ENCODE peak calls at places on chromosomes 4 and X, in five cellular contexts. One of them, this sample, is unnamed.
A peak's percentile ranks its signal among the peaks of the same experiment; 100 is the strongest.

GRCh38 chrX:1453951-1454785 is 1.5 kb upstream of the ASMTL start:
- DNase-seq in Right ventricle myocardium inferior: peak; percentile 91
- DNase-seq in effector CD4-positive, alpha-beta T cell: peak; percentile 87
- DNase-seq in mesenchymal stem cell: peak; percentile 82
- DNase-seq in lower leg skin: peak; percentile 98
- DNase-seq in this sample: no peak

GRCh38 chr4:3321295-3321889 is 28.6 kb downstream of the RGS12 start:
- DNase-seq in Right ventricle myocardium inferior: peak; percentile 84
- DNase-seq in effector CD4-positive, alpha-beta T cell: no peak
- DNase-seq in mesenchymal stem cell: no peak
- DNase-seq in lower leg skin: peak; percentile 84
- DNase-seq in this sample: no peak

GRCh38 chr4:139508581-139509237 is 47.3 kb downstream of the SETD7 start:
- DNase-seq in Right ventricle myocardium inferior: no peak
- DNase-seq in effector CD4-positive, alpha-beta T cell: no peak
- DNase-seq in mesenchymal stem cell: no peak
- DNase-seq in lower leg skin: no peak
- DNase-seq in this sample: no peak

GRCh38 chr4:136643416-136643815 is 888.9 kb downstream of the PCDH18 start:
- DNase-seq in Right ventricle myocardium inferior: no peak
- DNase-seq in effector CD4-positive, alpha-beta T cell: no peak
- DNase-seq in mesenchymal stem cell: no peak
- DNase-seq in lower leg skin: no peak
- DNase-seq in this sample: peak; percentile 57

GRCh38 chr4:147479817-147480216 is 1.1 kb upstream of the EDNRA start:
- DNase-seq in Right ventricle myocardium inferior: no peak
- DNase-seq in effector CD4-positive, alpha-beta T cell: no peak
- DNase-seq in mesenchymal stem cell: peak; percentile 49
- DNase-seq in lower leg skin: no peak
- DNase-seq in this sample: no peak

GRCh38 chr4:185463541-185463940 is 8.0 kb downstream of the CCDC110 start:
- DNase-seq in Right ventricle myocardium inferior: no peak
- DNase-seq in effector CD4-positive, alpha-beta T cell: no peak
- DNase-seq in mesenchymal stem cell: no peak
- DNase-seq in lower leg skin: no peak
- DNase-seq in this sample: no peak

GRCh38 chrX:126886997-126887396 is 67.5 kb downstream of the PRR32 start:
- DNase-seq in Right ventricle myocardium inferior: no peak
- DNase-seq in effector CD4-positive, alpha-beta T cell: no peak
- DNase-seq in mesenchymal stem cell: no peak
- DNase-seq in lower leg skin: no peak
- DNase-seq in this sample: no peak

GRCh38 chr4:477686-478085 is 21.3 kb downstream of the ZNF721 start:
- DNase-seq in Right ventricle myocardium inferior: no peak
- DNase-seq in effector CD4-positive, alpha-beta T cell: no peak
- DNase-seq in mesenchymal stem cell: no peak
- DNase-seq in lower leg skin: no peak
- DNase-seq in this sample: no peak

GRCh38 chrX:130877892-130878321 is 25.1 kb downstream of the ENOX2 start:
- DNase-seq in Right ventricle myocardium inferior: no peak
- DNase-seq in effector CD4-positive, alpha-beta T cell: no peak
- DNase-seq in mesenchymal stem cell: no peak
- DNase-seq in lower leg skin: no peak
- DNase-seq in this sample: no peak

GRCh38 chr4:127224556-127224955 is 408.2 kb upstream of the INTU start:
- DNase-seq in Right ventricle myocardium inferior: no peak
- DNase-seq in effector CD4-positive, alpha-beta T cell: no peak
- DNase-seq in mesenchymal stem cell: no peak
- DNase-seq in lower leg skin: no peak
- DNase-seq in this sample: no peak

GRCh38 chr4:100799767-100800539 is 282.1 kb upstream of the EMCN start:
- DNase-seq in Right ventricle myocardium inferior: no peak
- DNase-seq in effector CD4-positive, alpha-beta T cell: no peak
- DNase-seq in mesenchymal stem cell: no peak
- DNase-seq in lower leg skin: no peak
- DNase-seq in this sample: no peak

GRCh38 chr4:151012836-151013235 is 2.2 kb downstream of the LRBA start:
- DNase-seq in Right ventricle myocardium inferior: no peak
- DNase-seq in effector CD4-positive, alpha-beta T cell: no peak
- DNase-seq in mesenchymal stem cell: no peak
- DNase-seq in lower leg skin: no peak
- DNase-seq in this sample: no peak

GRCh38 chr4:90120037-90120436 is 7.2 kb upstream of the CCSER1 start:
- DNase-seq in Right ventricle myocardium inferior: no peak
- DNase-seq in effector CD4-positive, alpha-beta T cell: no peak
- DNase-seq in mesenchymal stem cell: no peak
- DNase-seq in lower leg skin: no peak
- DNase-seq in this sample: peak; percentile 35

GRCh38 chr4:34432706-34433105 is 1811.6 kb downstream of the ARAP2 start:
- DNase-seq in Right ventricle myocardium inferior: no peak
- DNase-seq in effector CD4-positive, alpha-beta T cell: no peak
- DNase-seq in mesenchymal stem cell: no peak
- DNase-seq in lower leg skin: no peak
- DNase-seq in this sample: no peak

GRCh38 chr4:84718699-84719098 is 135.8 kb downstream of the CDS1 start:
- DNase-seq in Right ventricle myocardium inferior: no peak
- DNase-seq in effector CD4-positive, alpha-beta T cell: no peak
- DNase-seq in mesenchymal stem cell: no peak
- DNase-seq in lower leg skin: no peak
- DNase-seq in this sample: no peak

GRCh38 chrX:48003367-48003757 is 427 bp downstream of the ZNF182 start:
- DNase-seq in Right ventricle myocardium inferior: no peak
- DNase-seq in effector CD4-positive, alpha-beta T cell: no peak
- DNase-seq in mesenchymal stem cell: no peak
- DNase-seq in lower leg skin: no peak
- DNase-seq in this sample: no peak

GRCh38 chrX:49291615-49292337 is 11.7 kb upstream of the GAGE10 start:
- DNase-seq in Right ventricle myocardium inferior: no peak
- DNase-seq in effector CD4-positive, alpha-beta T cell: peak; percentile 58
- DNase-seq in mesenchymal stem cell: peak; percentile 38
- DNase-seq in lower leg skin: peak; percentile 84
- DNase-seq in this sample: peak; percentile 13

GRCh38 chr4:171186700-171187099 is 626.5 kb upstream of the GALNTL6 start:
- DNase-seq in Right ventricle myocardium inferior: no peak
- DNase-seq in effector CD4-positive, alpha-beta T cell: no peak
- DNase-seq in mesenchymal stem cell: no peak
- DNase-seq in lower leg skin: no peak
- DNase-seq in this sample: no peak

GRCh38 chrX:132180929-132181328 is 38.3 kb downstream of the RAP2C start:
- DNase-seq in Right ventricle myocardium inferior: no peak
- DNase-seq in effector CD4-positive, alpha-beta T cell: no peak
- DNase-seq in mesenchymal stem cell: no peak
- DNase-seq in lower leg skin: no peak
- DNase-seq in this sample: no peak

GRCh38 chr4:184649971-184650855 is 675 bp downstream of the PRIMPOL start:
- DNase-seq in Right ventricle myocardium inferior: no peak
- DNase-seq in effector CD4-positive, alpha-beta T cell: no peak
- DNase-seq in mesenchymal stem cell: peak; percentile 69
- DNase-seq in lower leg skin: no peak
- DNase-seq in this sample: peak; percentile 57

GRCh38 chr4:73698217-73698616 is 42.2 kb upstream of the CXCL8 start:
- DNase-seq in Right ventricle myocardium inferior: no peak
- DNase-seq in effector CD4-positive, alpha-beta T cell: no peak
- DNase-seq in mesenchymal stem cell: no peak
- DNase-seq in lower leg skin: no peak
- DNase-seq in this sample: no peak

GRCh38 chrX:52995135-52995973 is 37.0 kb upstream of the FAM156A start:
- DNase-seq in Right ventricle myocardium inferior: peak; percentile 95
- DNase-seq in effector CD4-positive, alpha-beta T cell: peak; percentile 84
- DNase-seq in mesenchymal stem cell: peak; percentile 96
- DNase-seq in lower leg skin: peak; percentile 98
- DNase-seq in this sample: peak; percentile 98

GRCh38 chr4:20684852-20685763 is 15.2 kb upstream of the PACRGL start:
- DNase-seq in Right ventricle myocardium inferior: no peak
- DNase-seq in effector CD4-positive, alpha-beta T cell: no peak
- DNase-seq in mesenchymal stem cell: peak; percentile 40
- DNase-seq in lower leg skin: no peak
- DNase-seq in this sample: peak; percentile 76

GRCh38 chr4:182338059-182338458 is 94.9 kb downstream of the TENM3 start:
- DNase-seq in Right ventricle myocardium inferior: no peak
- DNase-seq in effector CD4-positive, alpha-beta T cell: no peak
- DNase-seq in mesenchymal stem cell: no peak
- DNase-seq in lower leg skin: no peak
- DNase-seq in this sample: no peak

GRCh38 chr4:123113193-123113592 is 190.8 kb upstream of the NUDT6 start:
- DNase-seq in Right ventricle myocardium inferior: no peak
- DNase-seq in effector CD4-positive, alpha-beta T cell: no peak
- DNase-seq in mesenchymal stem cell: peak; percentile 52
- DNase-seq in lower leg skin: no peak
- DNase-seq in this sample: no peak

GRCh38 chr4:110164251-110164650 is 34.2 kb downstream of the ELOVL6 start:
- DNase-seq in Right ventricle myocardium inferior: no peak
- DNase-seq in effector CD4-positive, alpha-beta T cell: no peak
- DNase-seq in mesenchymal stem cell: peak; percentile 65
- DNase-seq in lower leg skin: no peak
- DNase-seq in this sample: no peak

GRCh38 chrX:19740744-19741143 is 146.7 kb downstream of the SH3KBP1 start:
- DNase-seq in Right ventricle myocardium inferior: no peak
- DNase-seq in effector CD4-positive, alpha-beta T cell: no peak
- DNase-seq in mesenchymal stem cell: no peak
- DNase-seq in lower leg skin: no peak
- DNase-seq in this sample: no peak

GRCh38 chr4:26736621-26737020 is 124.0 kb upstream of the STIM2 start:
- DNase-seq in Right ventricle myocardium inferior: no peak
- DNase-seq in effector CD4-positive, alpha-beta T cell: no peak
- DNase-seq in mesenchymal stem cell: peak; percentile 53
- DNase-seq in lower leg skin: no peak
- DNase-seq in this sample: no peak

GRCh38 chr4:103091601-103092223 is 7.9 kb downstream of the BDH2 start:
- DNase-seq in Right ventricle myocardium inferior: no peak
- DNase-seq in effector CD4-positive, alpha-beta T cell: peak; percentile 22
- DNase-seq in mesenchymal stem cell: peak; percentile 74
- DNase-seq in lower leg skin: no peak
- DNase-seq in this sample: peak; percentile 68

GRCh38 chr4:145881991-145882390 is 56.6 kb downstream of the ZNF827 start:
- DNase-seq in Right ventricle myocardium inferior: no peak
- DNase-seq in effector CD4-positive, alpha-beta T cell: no peak
- DNase-seq in mesenchymal stem cell: no peak
- DNase-seq in lower leg skin: no peak
- DNase-seq in this sample: no peak

GRCh38 chrX:115330498-115331138 is 41.1 kb downstream of the LUZP4 start:
- DNase-seq in Right ventricle myocardium inferior: no peak
- DNase-seq in effector CD4-positive, alpha-beta T cell: no peak
- DNase-seq in mesenchymal stem cell: peak; percentile 67
- DNase-seq in lower leg skin: no peak
- DNase-seq in this sample: peak; percentile 69

GRCh38 chrX:115233497-115234219 is at the start of gene LRCH2:
- DNase-seq in Right ventricle myocardium inferior: peak; percentile 57
- DNase-seq in effector CD4-positive, alpha-beta T cell: no peak
- DNase-seq in mesenchymal stem cell: peak; percentile 62
- DNase-seq in lower leg skin: peak; percentile 86
- DNase-seq in this sample: peak; percentile 70

GRCh38 chrX:152637649-152638442 is at the start of gene GABRQ:
- DNase-seq in Right ventricle myocardium inferior: no peak
- DNase-seq in effector CD4-positive, alpha-beta T cell: no peak
- DNase-seq in mesenchymal stem cell: no peak
- DNase-seq in lower leg skin: no peak
- DNase-seq in this sample: peak; percentile 82

GRCh38 chr4:10107111-10108091 is 9.2 kb downstream of the WDR1 start:
- DNase-seq in Right ventricle myocardium inferior: peak; percentile 58
- DNase-seq in effector CD4-positive, alpha-beta T cell: no peak
- DNase-seq in mesenchymal stem cell: no peak
- DNase-seq in lower leg skin: no peak
- DNase-seq in this sample: no peak

This sample was measured in NCI-H1092 treated with DMSO at 0.1 percent for 48 hours.